ENCODE peak calls at places on chromosomes 6 and 20, in nine cellular contexts. E, J, I, H, Y, Q, K, V and G are unnamed samples.

GRCh38 chr6:35690484-35690883 is 1.8 kb upstream of the FKBP5 start:
- DNase-seq in E (no peak), J (no peak), I (no peak), H (no peak), Y (no peak), Q (no peak), K (no peak), V (no peak), G (no peak)

GRCh38 chr6:124937645-124938044 is 24.6 kb upstream of the RNF217 start:
- DNase-seq in E (no peak), J (no peak), I (no peak), H (no peak), Y (no peak), Q (no peak), K (no peak), V (no peak), G (no peak)

GRCh38 chr20:23492292-23492691 is 1.4 kb downstream of the CST8 start:
- DNase-seq in E (no peak), J (no peak), I (no peak), H (no peak), Y (no peak), Q (no peak), K (no peak), V (no peak), G (no peak)

GRCh38 chr6:16635291-16635809 is 125.9 kb downstream of the ATXN1 start:
- DNase-seq in E (no peak), J (no peak), I (no peak), H (no peak), Y (no peak), Q (no peak), K (no peak), V (no peak), G (no peak)

GRCh38 chr6:152642578-152643375 is 5.6 kb upstream of the SYNE1 start:
- DNase-seq in E (peak), J (peak), I (peak), H (peak), Y (no peak), Q (peak), K (peak), V (peak), G (peak)

GRCh38 chr6:104639671-104640070 is 220.0 kb downstream of the HACE1 start:
- DNase-seq in E (no peak), J (no peak), I (peak), H (no peak), Y (no peak), Q (no peak), K (no peak), V (no peak), G (peak)

GRCh38 chr6:38943964-38944363 is 104.6 kb upstream of the GLP1R start:
- DNase-seq in E (no peak), J (no peak), I (no peak), H (no peak), Y (no peak), Q (peak), K (no peak), V (no peak), G (no peak)

GRCh38 chr6:2522521-2522920 is 228.2 kb downstream of the MYLK4 start:
- DNase-seq in E (no peak), J (no peak), I (peak), H (no peak), Y (no peak), Q (no peak), K (no peak), V (no peak), G (peak)

GRCh38 chr6:129345890-129346289 is 364.1 kb downstream of the ARHGAP18 start:
- DNase-seq in E (no peak), J (no peak), I (no peak), H (no peak), Y (no peak), Q (no peak), K (no peak), V (no peak), G (no peak)

GRCh38 chr6:151310852-151311767 is 71.3 kb downstream of the AKAP12 start:
- DNase-seq in E (no peak), J (no peak), I (no peak), H (no peak), Y (no peak), Q (no peak), K (no peak), V (no peak), G (no peak)

GRCh38 chr6:54283877-54284860 is 24.1 kb upstream of the TINAG start:
- DNase-seq in E (no peak), J (no peak), I (no peak), H (no peak), Y (no peak), Q (no peak), K (no peak), V (no peak), G (no peak)

GRCh38 chr6:116410945-116411623 is 40.3 kb downstream of the DSE start:
- DNase-seq in E (no peak), J (no peak), I (no peak), H (no peak), Y (no peak), Q (no peak), K (no peak), V (no peak), G (no peak)

GRCh38 chr6:158717341-158718328 is 67.8 kb downstream of the SYTL3 start:
- DNase-seq in E (no peak), J (no peak), I (no peak), H (no peak), Y (no peak), Q (no peak), K (peak), V (no peak), G (no peak)

GRCh38 chr20:57919059-57919458 is 209.2 kb upstream of the PMEPA1 start:
- DNase-seq in E (no peak), J (no peak), I (no peak), H (no peak), Y (no peak), Q (no peak), K (no peak), V (peak), G (no peak)

GRCh38 chr6:34110610-34111009 is 35.3 kb downstream of the GRM4 start:
- DNase-seq in E (no peak), J (no peak), I (no peak), H (no peak), Y (no peak), Q (no peak), K (no peak), V (no peak), G (no peak)

GRCh38 chr6:19983374-19983773 is 146.2 kb downstream of the ID4 start:
- DNase-seq in E (no peak), J (no peak), I (no peak), H (no peak), Y (no peak), Q (no peak), K (no peak), V (no peak), G (no peak)

GRCh38 chr6:12328701-12329100 is 38.5 kb downstream of the EDN1 start:
- DNase-seq in E (no peak), J (no peak), I (no peak), H (no peak), Y (no peak), Q (no peak), K (no peak), V (no peak), G (no peak)

GRCh38 chr6:83962592-83962991 is 71.0 kb upstream of the MRAP2 start:
- DNase-seq in E (no peak), J (no peak), I (no peak), H (no peak), Y (no peak), Q (no peak), K (no peak), V (no peak), G (no peak)

GRCh38 chr20:25250508-25250907 is 2.6 kb downstream of the PYGB start:
- DNase-seq in E (no peak), J (no peak), I (no peak), H (no peak), Y (no peak), Q (no peak), K (peak), V (no peak), G (no peak)

GRCh38 chr6:90226257-90226656 is 70.4 kb downstream of the BACH2 start:
- DNase-seq in E (no peak), J (no peak), I (no peak), H (no peak), Y (no peak), Q (no peak), K (no peak), V (no peak), G (no peak)

GRCh38 chr20:53901064-53901463 is 169.3 kb downstream of the BCAS1 start:
- DNase-seq in E (no peak), J (no peak), I (no peak), H (no peak), Y (no peak), Q (no peak), K (no peak), V (peak), G (no peak)

GRCh38 chr6:32867022-32867477 is 13.1 kb downstream of the PSMB9 start:
- DNase-seq in E (no peak), J (no peak), I (no peak), H (no peak), Y (no peak), Q (no peak), K (no peak), V (no peak), G (peak)